ENCODE peak calls at places on chromosomes 5 and 9, in nine cellular contexts. One of them, this sample, is unnamed.

GRCh38 chr9:1759009-1759408 is 256.1 kb upstream of the SMARCA2 start:
- DNase-seq in PC-3: no peak
- DNase-seq in neural progenitor cell: no peak
- DNase-seq in upper lobe of right lung: no peak
- DNase-seq in fibroblast of lung: no peak
- DNase-seq in right lobe of liver: no peak
- DNase-seq in HFFc6: no peak
- DNase-seq in AG10803: no peak
- DNase-seq in prostate gland: no peak
- DNase-seq in this sample: no peak

GRCh38 chr9:129996161-129996849 is 46.7 kb downstream of the FNBP1 start:
- DNase-seq in PC-3: no peak
- DNase-seq in neural progenitor cell: no peak
- DNase-seq in upper lobe of right lung: no peak
- DNase-seq in fibroblast of lung: peak
- DNase-seq in right lobe of liver: no peak
- DNase-seq in HFFc6: no peak
- DNase-seq in AG10803: peak
- DNase-seq in prostate gland: no peak
- DNase-seq in this sample: no peak

GRCh38 chr5:98872679-98873078 is 56.1 kb downstream of the CHD1 start:
- DNase-seq in PC-3: peak
- DNase-seq in neural progenitor cell: no peak
- DNase-seq in upper lobe of right lung: no peak
- DNase-seq in fibroblast of lung: peak
- DNase-seq in right lobe of liver: no peak
- DNase-seq in HFFc6: peak
- DNase-seq in AG10803: peak
- DNase-seq in prostate gland: no peak
- DNase-seq in this sample: no peak

GRCh38 chr5:124402144-124402581 is 344.3 kb downstream of the ZNF608 start:
- DNase-seq in PC-3: peak
- DNase-seq in neural progenitor cell: no peak
- DNase-seq in upper lobe of right lung: peak
- DNase-seq in fibroblast of lung: peak
- DNase-seq in right lobe of liver: no peak
- DNase-seq in HFFc6: no peak
- DNase-seq in AG10803: peak
- DNase-seq in prostate gland: peak
- DNase-seq in this sample: peak

GRCh38 chr5:32420506-32420905 is 24.0 kb downstream of the ZFR start:
- DNase-seq in PC-3: no peak
- DNase-seq in neural progenitor cell: no peak
- DNase-seq in upper lobe of right lung: no peak
- DNase-seq in fibroblast of lung: no peak
- DNase-seq in right lobe of liver: no peak
- DNase-seq in HFFc6: peak
- DNase-seq in AG10803: peak
- DNase-seq in prostate gland: no peak
- DNase-seq in this sample: no peak

GRCh38 chr5:84382363-84383295 is 2.1 kb downstream of the EDIL3 start:
- DNase-seq in PC-3: no peak
- DNase-seq in neural progenitor cell: peak
- DNase-seq in upper lobe of right lung: peak
- DNase-seq in fibroblast of lung: peak
- DNase-seq in right lobe of liver: no peak
- DNase-seq in HFFc6: no peak
- DNase-seq in AG10803: peak
- DNase-seq in prostate gland: peak
- DNase-seq in this sample: peak

GRCh38 chr9:17521456-17521855 is 57.4 kb upstream of the SH3GL2 start:
- DNase-seq in PC-3: no peak
- DNase-seq in neural progenitor cell: no peak
- DNase-seq in upper lobe of right lung: no peak
- DNase-seq in fibroblast of lung: no peak
- DNase-seq in right lobe of liver: no peak
- DNase-seq in HFFc6: no peak
- DNase-seq in AG10803: no peak
- DNase-seq in prostate gland: no peak
- DNase-seq in this sample: no peak

GRCh38 chr5:96702503-96703383 is 40.6 kb downstream of the CAST start:
- DNase-seq in PC-3: no peak
- DNase-seq in neural progenitor cell: peak
- DNase-seq in upper lobe of right lung: peak
- DNase-seq in fibroblast of lung: peak
- DNase-seq in right lobe of liver: peak
- DNase-seq in HFFc6: peak
- DNase-seq in AG10803: peak
- DNase-seq in prostate gland: peak
- DNase-seq in this sample: peak

GRCh38 chr5:172777381-172778222 is 6.6 kb upstream of the DUSP1 start:
- DNase-seq in PC-3: peak
- DNase-seq in neural progenitor cell: no peak
- DNase-seq in upper lobe of right lung: peak
- DNase-seq in fibroblast of lung: peak
- DNase-seq in right lobe of liver: peak
- DNase-seq in HFFc6: peak
- DNase-seq in AG10803: peak
- DNase-seq in prostate gland: peak
- DNase-seq in this sample: peak

GRCh38 chr9:119114681-119115080 is 254.6 kb downstream of the BRINP1 start:
- DNase-seq in PC-3: no peak
- DNase-seq in neural progenitor cell: no peak
- DNase-seq in upper lobe of right lung: no peak
- DNase-seq in fibroblast of lung: no peak
- DNase-seq in right lobe of liver: no peak
- DNase-seq in HFFc6: no peak
- DNase-seq in AG10803: no peak
- DNase-seq in prostate gland: no peak
- DNase-seq in this sample: no peak

GRCh38 chr9:108150736-108151135 is 661.2 kb upstream of the KLF4 start:
- DNase-seq in PC-3: no peak
- DNase-seq in neural progenitor cell: no peak
- DNase-seq in upper lobe of right lung: no peak
- DNase-seq in fibroblast of lung: peak
- DNase-seq in right lobe of liver: no peak
- DNase-seq in HFFc6: no peak
- DNase-seq in AG10803: peak
- DNase-seq in prostate gland: no peak
- DNase-seq in this sample: peak

GRCh38 chr5:107812570-107813141 is 141.9 kb upstream of the EFNA5 start:
- DNase-seq in PC-3: peak
- DNase-seq in neural progenitor cell: no peak
- DNase-seq in upper lobe of right lung: no peak
- DNase-seq in fibroblast of lung: peak
- DNase-seq in right lobe of liver: no peak
- DNase-seq in HFFc6: peak
- DNase-seq in AG10803: peak
- DNase-seq in prostate gland: no peak
- DNase-seq in this sample: no peak

GRCh38 chr5:13488254-13488931 is 456.1 kb downstream of the DNAH5 start:
- DNase-seq in PC-3: no peak
- DNase-seq in neural progenitor cell: no peak
- DNase-seq in upper lobe of right lung: no peak
- DNase-seq in fibroblast of lung: no peak
- DNase-seq in right lobe of liver: no peak
- DNase-seq in HFFc6: no peak
- DNase-seq in AG10803: no peak
- DNase-seq in prostate gland: no peak
- DNase-seq in this sample: no peak

GRCh38 chr5:154793599-154794524 is 38.7 kb downstream of the LARP1 start:
- DNase-seq in PC-3: no peak
- DNase-seq in neural progenitor cell: no peak
- DNase-seq in upper lobe of right lung: no peak
- DNase-seq in fibroblast of lung: peak
- DNase-seq in right lobe of liver: no peak
- DNase-seq in HFFc6: no peak
- DNase-seq in AG10803: no peak
- DNase-seq in prostate gland: no peak
- DNase-seq in this sample: no peak

GRCh38 chr5:161283296-161283695 is 263.2 kb downstream of the GABRB2 start:
- DNase-seq in PC-3: no peak
- DNase-seq in neural progenitor cell: no peak
- DNase-seq in upper lobe of right lung: no peak
- DNase-seq in fibroblast of lung: no peak
- DNase-seq in right lobe of liver: no peak
- DNase-seq in HFFc6: no peak
- DNase-seq in AG10803: no peak
- DNase-seq in prostate gland: no peak
- DNase-seq in this sample: no peak

GRCh38 chr5:39469173-39469572 is 44.4 kb upstream of the DAB2 start:
- DNase-seq in PC-3: no peak
- DNase-seq in neural progenitor cell: no peak
- DNase-seq in upper lobe of right lung: no peak
- DNase-seq in fibroblast of lung: no peak
- DNase-seq in right lobe of liver: no peak
- DNase-seq in HFFc6: no peak
- DNase-seq in AG10803: no peak
- DNase-seq in prostate gland: no peak
- DNase-seq in this sample: no peak

GRCh38 chr9:73714294-73714693 is 562.6 kb downstream of the ANXA1 start:
- DNase-seq in PC-3: peak
- DNase-seq in neural progenitor cell: no peak
- DNase-seq in upper lobe of right lung: no peak
- DNase-seq in fibroblast of lung: no peak
- DNase-seq in right lobe of liver: no peak
- DNase-seq in HFFc6: no peak
- DNase-seq in AG10803: no peak
- DNase-seq in prostate gland: no peak
- DNase-seq in this sample: no peak

GRCh38 chr9:121187681-121188305 is 13.9 kb downstream of the RAB14 start:
- DNase-seq in PC-3: no peak
- DNase-seq in neural progenitor cell: no peak
- DNase-seq in upper lobe of right lung: no peak
- DNase-seq in fibroblast of lung: no peak
- DNase-seq in right lobe of liver: no peak
- DNase-seq in HFFc6: no peak
- DNase-seq in AG10803: no peak
- DNase-seq in prostate gland: no peak
- DNase-seq in this sample: no peak

GRCh38 chr5:150848271-150848670 is 1.9 kb downstream of the IRGM start:
- DNase-seq in PC-3: peak
- DNase-seq in neural progenitor cell: no peak
- DNase-seq in upper lobe of right lung: no peak
- DNase-seq in fibroblast of lung: no peak
- DNase-seq in right lobe of liver: no peak
- DNase-seq in HFFc6: peak
- DNase-seq in AG10803: no peak
- DNase-seq in prostate gland: no peak
- DNase-seq in this sample: no peak

GRCh38 chr5:150847334-150847695 is 994 bp downstream of the IRGM start:
- DNase-seq in PC-3: no peak
- DNase-seq in neural progenitor cell: no peak
- DNase-seq in upper lobe of right lung: no peak
- DNase-seq in fibroblast of lung: no peak
- DNase-seq in right lobe of liver: no peak
- DNase-seq in HFFc6: no peak
- DNase-seq in AG10803: no peak
- DNase-seq in prostate gland: no peak
- DNase-seq in this sample: no peak

GRCh38 chr5:150851039-150851438 is 4.7 kb downstream of the IRGM start:
- DNase-seq in PC-3: no peak
- DNase-seq in neural progenitor cell: no peak
- DNase-seq in upper lobe of right lung: no peak
- DNase-seq in fibroblast of lung: no peak
- DNase-seq in right lobe of liver: no peak
- DNase-seq in HFFc6: no peak
- DNase-seq in AG10803: no peak
- DNase-seq in prostate gland: no peak
- DNase-seq in this sample: no peak

DNA sequence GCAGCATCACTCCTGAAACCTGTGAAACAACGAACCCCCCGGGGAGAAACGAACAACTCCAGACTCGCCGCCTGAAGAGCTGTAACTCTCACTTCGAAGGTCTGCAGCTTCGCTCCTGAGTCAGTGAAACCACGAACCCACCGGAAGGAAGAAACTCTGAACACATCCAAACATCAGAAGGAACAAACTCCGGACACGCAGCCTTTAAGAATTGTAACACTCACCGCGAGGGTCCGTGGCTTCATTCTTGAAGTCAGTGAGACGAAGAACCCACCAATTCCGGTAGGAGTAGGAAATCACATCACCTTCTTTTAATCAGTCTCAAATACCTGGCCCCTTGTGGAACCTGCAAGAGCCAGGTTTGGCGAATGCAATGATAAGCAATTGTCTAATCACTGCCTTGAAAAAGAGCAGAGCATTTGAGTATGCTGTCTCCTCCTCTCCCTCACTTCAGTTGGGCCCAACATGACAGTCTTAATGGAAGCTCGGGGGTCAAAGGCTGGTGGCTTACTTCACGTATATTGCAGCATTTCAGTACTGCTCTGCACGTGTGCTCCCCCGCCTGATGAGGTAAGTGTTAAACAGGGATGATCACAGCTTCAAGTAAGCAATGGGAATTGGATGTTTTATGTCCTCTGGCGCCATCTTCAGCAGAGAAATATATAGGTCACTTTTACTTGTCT is 471 bp downstream of the IRGM start:
- DNase-seq in PC-3: peak
- DNase-seq in neural progenitor cell: peak
- DNase-seq in upper lobe of right lung: no peak
- DNase-seq in fibroblast of lung: peak
- DNase-seq in right lobe of liver: no peak
- DNase-seq in HFFc6: peak
- DNase-seq in AG10803: peak
- DNase-seq in prostate gland: peak
- DNase-seq in this sample: peak
- TF ChIP-seq CTCF in PC-3: peak
- TF ChIP-seq CTCF in neural progenitor cell: peak
- TF ChIP-seq CTCF in upper lobe of right lung: peak
- TF ChIP-seq CTCF in fibroblast of lung: peak
- TF ChIP-seq CTCF in right lobe of liver: peak
- TF ChIP-seq CTCF in HFFc6: peak
- TF ChIP-seq CTCF in AG10803: peak
- TF ChIP-seq CTCF in prostate gland: peak
- TF ChIP-seq CTCF in this sample: peak

GRCh38 chr5:56147679-56148230 is 85.4 kb downstream of the ANKRD55 start:
- DNase-seq in PC-3: no peak
- DNase-seq in neural progenitor cell: no peak
- DNase-seq in upper lobe of right lung: no peak
- DNase-seq in fibroblast of lung: no peak
- DNase-seq in right lobe of liver: no peak
- DNase-seq in HFFc6: no peak
- DNase-seq in AG10803: no peak
- DNase-seq in prostate gland: no peak
- DNase-seq in this sample: no peak
- TF ChIP-seq CTCF in PC-3: no peak
- TF ChIP-seq CTCF in neural progenitor cell: no peak
- TF ChIP-seq CTCF in upper lobe of right lung: no peak
- TF ChIP-seq CTCF in fibroblast of lung: no peak
- TF ChIP-seq CTCF in right lobe of liver: no peak
- TF ChIP-seq CTCF in HFFc6: no peak
- TF ChIP-seq CTCF in AG10803: no peak
- TF ChIP-seq CTCF in prostate gland: no peak
- TF ChIP-seq CTCF in this sample: no peak

GRCh38 chr9:98020471-98021145 is 35.9 kb upstream of the NANS start:
- DNase-seq in PC-3: no peak
- DNase-seq in neural progenitor cell: no peak
- DNase-seq in upper lobe of right lung: no peak
- DNase-seq in fibroblast of lung: no peak
- DNase-seq in right lobe of liver: no peak
- DNase-seq in HFFc6: no peak
- DNase-seq in AG10803: no peak
- DNase-seq in prostate gland: no peak
- DNase-seq in this sample: no peak
- TF ChIP-seq CTCF in PC-3: no peak
- TF ChIP-seq CTCF in neural progenitor cell: no peak
- TF ChIP-seq CTCF in upper lobe of right lung: no peak
- TF ChIP-seq CTCF in fibroblast of lung: no peak
- TF ChIP-seq CTCF in right lobe of liver: no peak
- TF ChIP-seq CTCF in HFFc6: no peak
- TF ChIP-seq CTCF in AG10803: no peak
- TF ChIP-seq CTCF in prostate gland: no peak
- TF ChIP-seq CTCF in this sample: no peak

GRCh38 chr9:115925424-115925823 is 228.2 kb upstream of the PAPPA start:
- DNase-seq in PC-3: peak
- DNase-seq in neural progenitor cell: no peak
- DNase-seq in upper lobe of right lung: no peak
- DNase-seq in fibroblast of lung: no peak
- DNase-seq in right lobe of liver: no peak
- DNase-seq in HFFc6: no peak
- DNase-seq in AG10803: no peak
- DNase-seq in prostate gland: no peak
- DNase-seq in this sample: no peak
- TF ChIP-seq CTCF in PC-3: no peak
- TF ChIP-seq CTCF in neural progenitor cell: no peak
- TF ChIP-seq CTCF in upper lobe of right lung: no peak
- TF ChIP-seq CTCF in fibroblast of lung: no peak
- TF ChIP-seq CTCF in right lobe of liver: no peak
- TF ChIP-seq CTCF in HFFc6: no peak
- TF ChIP-seq CTCF in AG10803: no peak
- TF ChIP-seq CTCF in prostate gland: no peak
- TF ChIP-seq CTCF in this sample: no peak